ENCODE peak calls at places on chromosomes 13 and 19, in ten cellular contexts. One of them, this sample, is unnamed.

GRCh38 chr13:113495494-113496251 is 5.2 kb upstream of the DCUN1D2 start:
- DNase-seq in NCI-H2029 treated with DMSO at 0.1 percent for 48 hours: no peak
- DNase-seq in left ventricle myocardium superior: peak; percentile 42
- DNase-seq in breast epithelium: no peak
- DNase-seq in iris pigment epithelial cell: peak; percentile 63
- DNase-seq in NCI-H510A treated with DMSO at 0.1 percent for 48 hours: peak; percentile 59
- DNase-seq in fibroblast of the conjunctiva: no peak
- DNase-seq in cardiac muscle cell: peak; percentile 47
- DNase-seq in stimulated activated CD4-positive, alpha-beta T cell treated with anti-CD3 and anti-CD28 coated beads, Interleukin-15, amount 100 ng/mL, for 24 hours: no peak
- DNase-seq in OCI-M1: no peak
- DNase-seq in this sample: no peak

GRCh38 chr19:52398091-52398461 is 427 bp downstream of the ZNF528 start:
- DNase-seq in OCI-M1: peak; percentile 72
- DNase-seq in cardiac muscle cell: peak; percentile 3
- DNase-seq in iris pigment epithelial cell: peak; percentile 14
- DNase-seq in fibroblast of the conjunctiva: no peak
- DNase-seq in NCI-H2029 treated with DMSO at 0.1 percent for 48 hours: no peak
- DNase-seq in NCI-H510A treated with DMSO at 0.1 percent for 48 hours: no peak
- DNase-seq in left ventricle myocardium superior: no peak
- DNase-seq in stimulated activated CD4-positive, alpha-beta T cell treated with anti-CD3 and anti-CD28 coated beads, Interleukin-15, amount 100 ng/mL, for 24 hours: peak; percentile 10
- DNase-seq in breast epithelium: no peak
- DNase-seq in this sample: peak; percentile 30

GRCh38 chr19:4754248-4754647 is 30.6 kb upstream of the DPP9 start:
- DNase-seq in OCI-M1: peak; percentile 71
- DNase-seq in NCI-H2029 treated with DMSO at 0.1 percent for 48 hours: no peak
- DNase-seq in NCI-H510A treated with DMSO at 0.1 percent for 48 hours: peak; percentile 22
- DNase-seq in stimulated activated CD4-positive, alpha-beta T cell treated with anti-CD3 and anti-CD28 coated beads, Interleukin-15, amount 100 ng/mL, for 24 hours: no peak
- DNase-seq in iris pigment epithelial cell: peak; percentile 41
- DNase-seq in breast epithelium: no peak
- DNase-seq in cardiac muscle cell: no peak
- DNase-seq in fibroblast of the conjunctiva: peak; percentile 8
- DNase-seq in left ventricle myocardium superior: no peak
- DNase-seq in this sample: no peak

GRCh38 chr19:9144920-9145319 is 4.7 kb downstream of the ZNF317 start:
- DNase-seq in NCI-H510A treated with DMSO at 0.1 percent for 48 hours: no peak
- DNase-seq in stimulated activated CD4-positive, alpha-beta T cell treated with anti-CD3 and anti-CD28 coated beads, Interleukin-15, amount 100 ng/mL, for 24 hours: no peak
- DNase-seq in iris pigment epithelial cell: no peak
- DNase-seq in NCI-H2029 treated with DMSO at 0.1 percent for 48 hours: no peak
- DNase-seq in breast epithelium: no peak
- DNase-seq in OCI-M1: peak; percentile 34
- DNase-seq in fibroblast of the conjunctiva: no peak
- DNase-seq in left ventricle myocardium superior: no peak
- DNase-seq in cardiac muscle cell: no peak
- DNase-seq in this sample: peak; percentile 16

GRCh38 chr13:90281709-90282108 is 1065.8 kb upstream of the MIR17HG start:
- DNase-seq in left ventricle myocardium superior: no peak
- DNase-seq in OCI-M1: no peak
- DNase-seq in iris pigment epithelial cell: no peak
- DNase-seq in NCI-H2029 treated with DMSO at 0.1 percent for 48 hours: no peak
- DNase-seq in stimulated activated CD4-positive, alpha-beta T cell treated with anti-CD3 and anti-CD28 coated beads, Interleukin-15, amount 100 ng/mL, for 24 hours: no peak
- DNase-seq in breast epithelium: no peak
- DNase-seq in NCI-H510A treated with DMSO at 0.1 percent for 48 hours: no peak
- DNase-seq in fibroblast of the conjunctiva: no peak
- DNase-seq in cardiac muscle cell: no peak
- DNase-seq in this sample: no peak

GRCh38 chr13:67069117-67069767 is 160.9 kb downstream of the PCDH9 start:
- DNase-seq in breast epithelium: no peak
- DNase-seq in stimulated activated CD4-positive, alpha-beta T cell treated with anti-CD3 and anti-CD28 coated beads, Interleukin-15, amount 100 ng/mL, for 24 hours: no peak
- DNase-seq in NCI-H2029 treated with DMSO at 0.1 percent for 48 hours: no peak
- DNase-seq in OCI-M1: no peak
- DNase-seq in NCI-H510A treated with DMSO at 0.1 percent for 48 hours: no peak
- DNase-seq in cardiac muscle cell: no peak
- DNase-seq in iris pigment epithelial cell: peak; percentile 68
- DNase-seq in left ventricle myocardium superior: no peak
- DNase-seq in fibroblast of the conjunctiva: no peak
- DNase-seq in this sample: no peak

GRCh38 chr19:50835785-50836542 is 2.6 kb upstream of the KLK15 start:
- DNase-seq in left ventricle myocardium superior: peak; percentile 80
- DNase-seq in NCI-H510A treated with DMSO at 0.1 percent for 48 hours: peak; percentile 43
- DNase-seq in NCI-H2029 treated with DMSO at 0.1 percent for 48 hours: peak; percentile 9
- DNase-seq in breast epithelium: peak; percentile 62
- DNase-seq in iris pigment epithelial cell: peak; percentile 66
- DNase-seq in cardiac muscle cell: peak; percentile 86
- DNase-seq in stimulated activated CD4-positive, alpha-beta T cell treated with anti-CD3 and anti-CD28 coated beads, Interleukin-15, amount 100 ng/mL, for 24 hours: peak; percentile 85
- DNase-seq in OCI-M1: peak; percentile 59
- DNase-seq in fibroblast of the conjunctiva: peak; percentile 2
- DNase-seq in this sample: peak; percentile 83

GRCh38 chr19:5107432-5108122 is 138.7 kb downstream of the KDM4B start:
- DNase-seq in fibroblast of the conjunctiva: no peak
- DNase-seq in NCI-H510A treated with DMSO at 0.1 percent for 48 hours: no peak
- DNase-seq in OCI-M1: no peak
- DNase-seq in breast epithelium: no peak
- DNase-seq in left ventricle myocardium superior: peak; percentile 75
- DNase-seq in cardiac muscle cell: no peak
- DNase-seq in stimulated activated CD4-positive, alpha-beta T cell treated with anti-CD3 and anti-CD28 coated beads, Interleukin-15, amount 100 ng/mL, for 24 hours: no peak
- DNase-seq in NCI-H2029 treated with DMSO at 0.1 percent for 48 hours: no peak
- DNase-seq in iris pigment epithelial cell: no peak
- DNase-seq in this sample: no peak

This sample was measured in NCI-H1417.